ENCODE peak calls at places on chromosome 3, in five cellular contexts. One of them, this sample, is unnamed. For H3K4me1 and H3K27me3, the result is how much of the 10 kb centered on the place peaks cover.

GRCh38 chr3:47847801-47848518 is 45.0 kb downstream of the DHX30 start:
- ATAC-seq in HCT116: no peak
- ATAC-seq in CD4-positive, CD25-positive, alpha-beta regulatory T cell: no peak
- ATAC-seq in left lung: no peak
- ATAC-seq in right cardiac atrium: peak
- ATAC-seq in this sample: no peak

GRCh38 chr3:116873142-116873541 is 163.6 kb downstream of the TUSC7 start:
- ATAC-seq in HCT116: no peak
- ATAC-seq in right cardiac atrium: no peak
- ATAC-seq in CD4-positive, CD25-positive, alpha-beta regulatory T cell: no peak
- ATAC-seq in left lung: no peak
- ATAC-seq in this sample: no peak

GRCh38 chr3:40463579-40463978 is 6.4 kb downstream of the RPL14 start:
- ATAC-seq in HCT116: no peak
- ATAC-seq in right cardiac atrium: no peak
- ATAC-seq in left lung: no peak
- ATAC-seq in CD4-positive, CD25-positive, alpha-beta regulatory T cell: no peak
- ATAC-seq in this sample: no peak

GRCh38 chr3:152291649-152292066 is 22.9 kb downstream of the MBNL1 start:
- ATAC-seq in CD4-positive, CD25-positive, alpha-beta regulatory T cell: peak
- ATAC-seq in HCT116: no peak
- ATAC-seq in left lung: peak
- ATAC-seq in right cardiac atrium: peak
- ATAC-seq in this sample: no peak

GRCh38 chr3:156787926-156788663 is 38.1 kb upstream of the LEKR1 start:
- ATAC-seq in right cardiac atrium: no peak
- ATAC-seq in CD4-positive, CD25-positive, alpha-beta regulatory T cell: no peak
- ATAC-seq in left lung: peak
- ATAC-seq in HCT116: peak
- ATAC-seq in this sample: no peak

GRCh38 chr3:14403636-14404395 is 1.4 kb downstream of the SLC6A6 start:
- ATAC-seq in HCT116: no peak
- ATAC-seq in CD4-positive, CD25-positive, alpha-beta regulatory T cell: no peak
- ATAC-seq in right cardiac atrium: peak
- ATAC-seq in left lung: peak
- ATAC-seq in this sample: no peak

GRCh38 chr3:15610083-15610482 is 8.5 kb downstream of the BTD start:
- ATAC-seq in left lung: peak
- ATAC-seq in CD4-positive, CD25-positive, alpha-beta regulatory T cell: no peak
- ATAC-seq in HCT116: no peak
- ATAC-seq in right cardiac atrium: no peak
- ATAC-seq in this sample: peak

GRCh38 chr3:30583973-30584372 is 22.4 kb upstream of the TGFBR2 start:
- ATAC-seq in left lung: no peak
- ATAC-seq in CD4-positive, CD25-positive, alpha-beta regulatory T cell: no peak
- ATAC-seq in HCT116: no peak
- ATAC-seq in right cardiac atrium: no peak
- ATAC-seq in this sample: no peak

GRCh38 chr3:21734746-21735145 is 16.3 kb downstream of the ZNF385D start:
- ATAC-seq in HCT116: no peak
- ATAC-seq in CD4-positive, CD25-positive, alpha-beta regulatory T cell: no peak
- ATAC-seq in right cardiac atrium: no peak
- ATAC-seq in left lung: no peak
- ATAC-seq in this sample: no peak

GRCh38 chr3:31234143-31234542 is 298.6 kb upstream of the STT3B start:
- ATAC-seq in CD4-positive, CD25-positive, alpha-beta regulatory T cell: no peak
- ATAC-seq in left lung: peak
- ATAC-seq in HCT116: no peak
- ATAC-seq in right cardiac atrium: no peak
- ATAC-seq in this sample: no peak

GRCh38 chr3:190684776-190685175 is 170.9 kb downstream of the IL1RAP start:
- ATAC-seq in right cardiac atrium: no peak
- ATAC-seq in HCT116: no peak
- ATAC-seq in left lung: no peak
- ATAC-seq in CD4-positive, CD25-positive, alpha-beta regulatory T cell: no peak
- ATAC-seq in this sample: no peak

GRCh38 chr3:17955411-17955810 is 213.0 kb upstream of the TBC1D5 start:
- ATAC-seq in HCT116: no peak
- ATAC-seq in CD4-positive, CD25-positive, alpha-beta regulatory T cell: no peak
- ATAC-seq in left lung: no peak
- ATAC-seq in right cardiac atrium: no peak
- ATAC-seq in this sample: no peak

GRCh38 chr3:107604057-107604802 is 81.5 kb downstream of the BBX start:
- ATAC-seq in HCT116: no peak
- ATAC-seq in CD4-positive, CD25-positive, alpha-beta regulatory T cell: no peak
- ATAC-seq in right cardiac atrium: peak
- ATAC-seq in left lung: peak
- ATAC-seq in this sample: peak

GRCh38 chr3:126998728-126999127 is 15.8 kb downstream of the PLXNA1 start:
- ATAC-seq in right cardiac atrium: no peak
- ATAC-seq in HCT116: no peak
- ATAC-seq in left lung: no peak
- ATAC-seq in CD4-positive, CD25-positive, alpha-beta regulatory T cell: no peak
- ATAC-seq in this sample: no peak

GRCh38 chr3:195096053-195096452 is 174.9 kb downstream of the XXYLT1 start:
- ATAC-seq in CD4-positive, CD25-positive, alpha-beta regulatory T cell: no peak
- ATAC-seq in right cardiac atrium: no peak
- ATAC-seq in left lung: no peak
- ATAC-seq in HCT116: no peak
- ATAC-seq in this sample: no peak

GRCh38 chr3:128549283-128550112 is 56.5 kb upstream of the GATA2 start:
- ATAC-seq in CD4-positive, CD25-positive, alpha-beta regulatory T cell: no peak
- ATAC-seq in right cardiac atrium: peak
- ATAC-seq in left lung: peak
- ATAC-seq in HCT116: no peak
- ATAC-seq in this sample: peak

GRCh38 chr3:186172353-186172752 is 63.5 kb upstream of the ETV5 start:
- ATAC-seq in CD4-positive, CD25-positive, alpha-beta regulatory T cell: no peak
- ATAC-seq in right cardiac atrium: no peak
- ATAC-seq in left lung: no peak
- ATAC-seq in HCT116: no peak
- ATAC-seq in this sample: no peak

GRCh38 chr3:151152626-151153025 is 50.4 kb downstream of the GPR171 start:
- ATAC-seq in left lung: no peak
- ATAC-seq in right cardiac atrium: no peak
- ATAC-seq in HCT116: no peak
- ATAC-seq in CD4-positive, CD25-positive, alpha-beta regulatory T cell: no peak
- ATAC-seq in this sample: no peak

GRCh38 chr3:45489730-45490309 is 101.4 kb downstream of the LARS2 start:
- ATAC-seq in right cardiac atrium: no peak
- ATAC-seq in HCT116: no peak
- ATAC-seq in left lung: no peak
- ATAC-seq in CD4-positive, CD25-positive, alpha-beta regulatory T cell: no peak
- ATAC-seq in this sample: no peak

GRCh38 chr3:4900298-4900697 is 78.9 kb upstream of the BHLHE40 start:
- ATAC-seq in HCT116: no peak
- ATAC-seq in right cardiac atrium: no peak
- ATAC-seq in CD4-positive, CD25-positive, alpha-beta regulatory T cell: no peak
- ATAC-seq in left lung: no peak
- ATAC-seq in this sample: no peak

GRCh38 chr3:187889601-187890404 is 144.5 kb upstream of the BCL6 start:
- ATAC-seq in CD4-positive, CD25-positive, alpha-beta regulatory T cell: no peak
- ATAC-seq in HCT116: peak
- ATAC-seq in left lung: peak
- ATAC-seq in right cardiac atrium: peak
- ATAC-seq in this sample: peak

GRCh38 chr3:13564751-13565560 is 16.0 kb downstream of the FBLN2 start:
- ATAC-seq in right cardiac atrium: peak
- ATAC-seq in left lung: no peak
- ATAC-seq in HCT116: no peak
- ATAC-seq in CD4-positive, CD25-positive, alpha-beta regulatory T cell: no peak
- ATAC-seq in this sample: no peak

GRCh38 chr3:182793663-182794454 is 555 bp downstream of the ATP11B start:
- ATAC-seq in left lung: peak
- ATAC-seq in CD4-positive, CD25-positive, alpha-beta regulatory T cell: peak
- ATAC-seq in right cardiac atrium: peak
- ATAC-seq in HCT116: peak
- ATAC-seq in this sample: peak

GRCh38 chr3:178623666-178624255 is 87.5 kb downstream of the KCNMB2 start:
- ATAC-seq in HCT116: no peak
- ATAC-seq in CD4-positive, CD25-positive, alpha-beta regulatory T cell: no peak
- ATAC-seq in left lung: no peak
- ATAC-seq in right cardiac atrium: no peak
- ATAC-seq in this sample: no peak

GRCh38 chr3:153513236-153513635 is 351.2 kb downstream of the RAP2B start:
- ATAC-seq in left lung: no peak
- ATAC-seq in CD4-positive, CD25-positive, alpha-beta regulatory T cell: no peak
- ATAC-seq in right cardiac atrium: no peak
- ATAC-seq in HCT116: peak
- ATAC-seq in this sample: no peak

GRCh38 chr3:105906834-105907233 is 38.0 kb upstream of the CBLB start:
- ATAC-seq in right cardiac atrium: peak
- ATAC-seq in CD4-positive, CD25-positive, alpha-beta regulatory T cell: no peak
- ATAC-seq in left lung: peak
- ATAC-seq in HCT116: no peak
- ATAC-seq in this sample: peak

GRCh38 chr3:173986861-173987410 is 589.4 kb downstream of the NLGN1 start:
- ATAC-seq in right cardiac atrium: no peak
- ATAC-seq in left lung: no peak
- ATAC-seq in CD4-positive, CD25-positive, alpha-beta regulatory T cell: no peak
- ATAC-seq in HCT116: no peak
- ATAC-seq in this sample: no peak

GRCh38 chr3:98600412-98601095 is 7.1 kb upstream of the CPOX start:
- ATAC-seq in right cardiac atrium: no peak
- ATAC-seq in HCT116: no peak
- ATAC-seq in CD4-positive, CD25-positive, alpha-beta regulatory T cell: no peak
- ATAC-seq in left lung: no peak
- ATAC-seq in this sample: no peak

GRCh38 chr3:186883686-186884058 is 41.2 kb downstream of the ADIPOQ start:
- ATAC-seq in right cardiac atrium: no peak
- ATAC-seq in CD4-positive, CD25-positive, alpha-beta regulatory T cell: no peak
- ATAC-seq in HCT116: no peak
- ATAC-seq in left lung: no peak
- ATAC-seq in this sample: no peak

GRCh38 chr3:36786921-36787890 is 22.9 kb upstream of the DCLK3 start:
- ATAC-seq in right cardiac atrium: peak
- ATAC-seq in HCT116: no peak
- ATAC-seq in left lung: peak
- ATAC-seq in CD4-positive, CD25-positive, alpha-beta regulatory T cell: no peak
- ATAC-seq in this sample: peak

GRCh38 chr3:41525288-41526064 is 326.2 kb downstream of the CTNNB1 start:
- ATAC-seq in left lung: no peak
- ATAC-seq in right cardiac atrium: no peak
- ATAC-seq in HCT116: no peak
- ATAC-seq in CD4-positive, CD25-positive, alpha-beta regulatory T cell: no peak
- ATAC-seq in this sample: no peak

GRCh38 chr3:155352900-155353490 is 59.5 kb upstream of the STRIT1 start:
- ATAC-seq in CD4-positive, CD25-positive, alpha-beta regulatory T cell: no peak
- ATAC-seq in left lung: peak
- ATAC-seq in HCT116: peak
- ATAC-seq in right cardiac atrium: no peak
- ATAC-seq in this sample: no peak

GRCh38 chr3:146625117-146625775 is 20.1 kb upstream of the PLSCR5 start:
- ATAC-seq in right cardiac atrium: no peak
- ATAC-seq in CD4-positive, CD25-positive, alpha-beta regulatory T cell: no peak
- ATAC-seq in left lung: peak
- ATAC-seq in HCT116: no peak
- ATAC-seq in this sample: no peak

GRCh38 chr3:31753050-31753425 is 220.3 kb downstream of the STT3B start:
- ATAC-seq in CD4-positive, CD25-positive, alpha-beta regulatory T cell: no peak
- ATAC-seq in HCT116: no peak
- ATAC-seq in left lung: no peak
- ATAC-seq in right cardiac atrium: no peak
- ATAC-seq in this sample: no peak

GRCh38 chr3:126353694-126354321 is 3.4 kb downstream of the KLF15 start:
- ATAC-seq in left lung: no peak
- ATAC-seq in CD4-positive, CD25-positive, alpha-beta regulatory T cell: no peak
- ATAC-seq in HCT116: no peak
- ATAC-seq in right cardiac atrium: no peak
- ATAC-seq in this sample: no peak

GRCh38 chr3:125229707-125230106 is 17.2 kb upstream of the SLC12A8 start:
- ATAC-seq in CD4-positive, CD25-positive, alpha-beta regulatory T cell: no peak
- ATAC-seq in left lung: peak
- ATAC-seq in HCT116: no peak
- ATAC-seq in right cardiac atrium: no peak
- ATAC-seq in this sample: no peak
- H3K4me1 ChIP-seq in CD4-positive, CD25-positive, alpha-beta regulatory T cell: under half
- H3K4me1 ChIP-seq in left lung: under half
- H3K4me1 ChIP-seq in HCT116: under half
- H3K4me1 ChIP-seq in right cardiac atrium: under half
- H3K4me1 ChIP-seq in this sample: under half

GRCh38 chr3:123272547-123272946 is 70.8 kb downstream of the SEC22A start:
- ATAC-seq in left lung: no peak
- ATAC-seq in CD4-positive, CD25-positive, alpha-beta regulatory T cell: no peak
- ATAC-seq in right cardiac atrium: no peak
- ATAC-seq in HCT116: no peak
- ATAC-seq in this sample: no peak
- H3K27ac ChIP-seq in left lung: no peak
- H3K27ac ChIP-seq in CD4-positive, CD25-positive, alpha-beta regulatory T cell: no peak
- H3K27ac ChIP-seq in right cardiac atrium: no peak
- H3K27ac ChIP-seq in HCT116: no peak
- H3K27ac ChIP-seq in this sample: no peak

DNA sequence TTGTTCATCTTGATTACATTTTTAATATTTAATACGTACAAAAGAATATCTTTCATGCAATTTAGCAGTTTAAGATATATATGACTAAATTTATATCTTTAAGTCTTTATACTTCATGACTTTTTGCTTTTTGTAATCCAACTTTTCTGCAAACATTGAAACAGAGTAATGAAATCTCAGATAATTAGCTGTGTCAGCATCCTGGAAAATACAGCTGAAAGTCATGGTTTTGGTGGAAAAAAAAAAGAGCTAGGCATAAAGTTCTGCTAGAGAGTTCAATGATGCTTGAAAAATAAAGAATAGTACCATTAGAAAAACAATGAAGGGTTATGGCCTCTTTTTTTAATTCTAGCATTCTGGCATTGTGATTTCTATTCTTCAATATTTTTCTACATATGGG is 387.4 kb upstream of the ROBO2 start:
- ATAC-seq in left lung: no peak
- ATAC-seq in CD4-positive, CD25-positive, alpha-beta regulatory T cell: no peak
- ATAC-seq in HCT116: no peak
- ATAC-seq in right cardiac atrium: no peak
- ATAC-seq in this sample: no peak
- H3K27me3 ChIP-seq in left lung: under half
- H3K27me3 ChIP-seq in CD4-positive, CD25-positive, alpha-beta regulatory T cell: under half
- H3K27me3 ChIP-seq in HCT116: under half
- H3K27me3 ChIP-seq in right cardiac atrium: under half
- H3K27me3 ChIP-seq in this sample: under half

GRCh38 chr3:117936159-117936558 is 1098.5 kb downstream of the IGSF11 start:
- ATAC-seq in CD4-positive, CD25-positive, alpha-beta regulatory T cell: no peak
- ATAC-seq in right cardiac atrium: no peak
- ATAC-seq in HCT116: no peak
- ATAC-seq in left lung: no peak
- ATAC-seq in this sample: no peak
- H3K4me1 ChIP-seq in CD4-positive, CD25-positive, alpha-beta regulatory T cell: under half
- H3K4me1 ChIP-seq in right cardiac atrium: under half
- H3K4me1 ChIP-seq in HCT116: under half
- H3K4me1 ChIP-seq in left lung: under half
- H3K4me1 ChIP-seq in this sample: under half